ENCODE peak calls at places on chromosomes 6 and 20, in ten cellular contexts. J is GF-D8; V is colonic mucosa; L is central memory CD4-positive, alpha-beta T cell; T is astrocyte of the hippocampus; K is iPS-NIHi11; P is brain microvascular endothelial cell; C is stimulated activated CD4-positive, alpha-beta T cell treated with anti-CD3 and anti-CD28 coated beads, Interleukin-1b, Interleukin-23, amount 100 ng/mL, for 4 hours; S is stimulated activated effector memory CD8-positive, alpha-beta T cell treated with anti-CD3 and anti-CD28 coated beads, Interleukin-12 subunit alpha, Interleukin-12 subunit beta, amount 100 ng/mL, for 72 hours; Q is epithelial cell of esophagus. A is an unnamed sample.

GRCh38 chr6:13165518-13166186 is 162.7 kb downstream of the TBC1D7 start:
- DNase-seq in J (no peak), V (no peak), L (no peak), T (no peak), K (no peak), P (no peak), C (no peak), S (no peak), Q (no peak), A (no peak)

GRCh38 chr6:16420715-16421461 is 182.5 kb downstream of the GMPR start:
- DNase-seq in J (peak), V (no peak), L (peak), T (peak), K (no peak), P (peak), C (no peak), S (no peak), Q (no peak), A (no peak)

GRCh38 chr6:135291288-135292116 is 110.4 kb downstream of the MYB start:
- DNase-seq in J (no peak), V (no peak), L (no peak), T (peak), K (no peak), P (peak), C (no peak), S (no peak), Q (peak), A (no peak)

GRCh38 chr6:27668442-27669275 is 195.8 kb upstream of the ZNF184 start:
- DNase-seq in J (peak), V (peak), L (no peak), T (peak), K (peak), P (no peak), C (peak), S (peak), Q (peak), A (no peak)

GRCh38 chr20:46702447-46703203 is 6.8 kb upstream of the SLC2A10 start:
- DNase-seq in J (no peak), V (no peak), L (no peak), T (no peak), K (no peak), P (no peak), C (no peak), S (no peak), Q (no peak), A (no peak)

GRCh38 chr6:158642805-158643489 is 1.6 kb downstream of the DYNLT1 start:
- DNase-seq in J (no peak), V (peak), L (peak), T (peak), K (no peak), P (no peak), C (no peak), S (no peak), Q (peak), A (peak)

GRCh38 chr6:129994410-129994809 is 24.0 kb upstream of the L3MBTL3 start:
- DNase-seq in J (no peak), V (no peak), L (no peak), T (no peak), K (no peak), P (no peak), C (no peak), S (no peak), Q (no peak), A (no peak)

GRCh38 chr20:50379049-50379990 is 130.9 kb upstream of the PTPN1 start:
- DNase-seq in J (peak), V (peak), L (no peak), T (no peak), K (no peak), P (peak), C (no peak), S (no peak), Q (peak), A (peak)

GRCh38 chr20:37294262-37294981 is 5.0 kb downstream of the MANBAL start:
- DNase-seq in J (peak), V (no peak), L (no peak), T (no peak), K (no peak), P (peak), C (no peak), S (no peak), Q (no peak), A (peak)

GRCh38 chr6:2658788-2659187 is 91.9 kb downstream of the MYLK4 start:
- DNase-seq in J (no peak), V (no peak), L (no peak), T (no peak), K (no peak), P (no peak), C (no peak), S (no peak), Q (peak), A (no peak)

GRCh38 chr20:57600324-57601210 is 19.7 kb downstream of the ZBP1 start:
- DNase-seq in J (no peak), V (no peak), L (no peak), T (no peak), K (no peak), P (peak), C (no peak), S (no peak), Q (peak), A (no peak)

GRCh38 chr6:147053311-147053921 is 150.8 kb upstream of the STXBP5 start:
- DNase-seq in J (no peak), V (no peak), L (no peak), T (no peak), K (peak), P (no peak), C (no peak), S (no peak), Q (no peak), A (no peak)

GRCh38 chr20:47544852-47545251 is 43.2 kb downstream of the NCOA3 start:
- DNase-seq in J (no peak), V (no peak), L (no peak), T (peak), K (no peak), P (no peak), C (no peak), S (no peak), Q (no peak), A (no peak)

GRCh38 chr20:11870411-11870810 is 47.3 kb upstream of the BTBD3 start:
- DNase-seq in J (no peak), V (no peak), L (no peak), T (no peak), K (no peak), P (no peak), C (no peak), S (no peak), Q (no peak), A (no peak)

GRCh38 chr6:89118931-89119330 is 1.1 kb upstream of the SRSF12 start:
- DNase-seq in J (no peak), V (no peak), L (no peak), T (peak), K (no peak), P (no peak), C (no peak), S (no peak), Q (no peak), A (no peak)

GRCh38 chr6:132919028-132919427 is 104.7 kb downstream of the RPS12 start:
- DNase-seq in J (no peak), V (no peak), L (no peak), T (no peak), K (peak), P (peak), C (no peak), S (no peak), Q (no peak), A (no peak)

GRCh38 chr20:7971536-7972285 is 31.5 kb upstream of the HAO1 start:
- DNase-seq in J (no peak), V (no peak), L (no peak), T (peak), K (no peak), P (no peak), C (no peak), S (no peak), Q (no peak), A (no peak)

GRCh38 chr6:26233608-26234420 is 131.2 kb upstream of the BTN3A2 start:
- DNase-seq in J (peak), V (peak), L (peak), T (peak), K (no peak), P (no peak), C (no peak), S (peak), Q (peak), A (no peak)

GRCh38 chr6:44254957-44255808 is 2.1 kb downstream of the SLC35B2 start:
- DNase-seq in J (no peak), V (no peak), L (peak), T (no peak), K (no peak), P (no peak), C (no peak), S (no peak), Q (no peak), A (no peak)

GRCh38 chr6:169800668-169801395 is 49.4 kb downstream of the ERMARD start:
- DNase-seq in J (no peak), V (peak), L (no peak), T (peak), K (no peak), P (peak), C (no peak), S (no peak), Q (peak), A (no peak)

GRCh38 chr6:2818593-2818992 is 23.1 kb downstream of the SERPINB1 start:
- DNase-seq in J (no peak), V (peak), L (no peak), T (no peak), K (no peak), P (peak), C (no peak), S (no peak), Q (peak), A (no peak)

GRCh38 chr6:149614352-149614751 is 34.2 kb downstream of the KATNA1 start:
- DNase-seq in J (no peak), V (no peak), L (no peak), T (peak), K (no peak), P (no peak), C (no peak), S (no peak), Q (peak), A (no peak)

GRCh38 chr20:58661298-58662141 is 10.4 kb downstream of the STX16 start:
- DNase-seq in J (no peak), V (no peak), L (peak), T (no peak), K (no peak), P (no peak), C (no peak), S (no peak), Q (no peak), A (no peak)

GRCh38 chr6:44630125-44631028 is 242.9 kb downstream of the CDC5L start:
- DNase-seq in J (no peak), V (no peak), L (peak), T (peak), K (peak), P (peak), C (no peak), S (peak), Q (peak), A (peak)

GRCh38 chr6:29964904-29965872 is 22.9 kb downstream of the HLA-A start:
- DNase-seq in J (peak), V (peak), L (peak), T (peak), K (peak), P (peak), C (peak), S (peak), Q (peak), A (peak)

GRCh38 chr6:131134950-131135243 is 370 bp upstream of the AKAP7 start:
- DNase-seq in J (no peak), V (no peak), L (no peak), T (no peak), K (no peak), P (no peak), C (no peak), S (no peak), Q (no peak), A (no peak)

A was measured in AML-193.